ENCODE peak calls at places on chromosomes 3 and 15, in four cellular contexts. L is MM.1S, F is hepatocyte, Y is A549. M is an unnamed sample.

GRCh38 chr3:127750226-127751031 is 71.9 kb downstream of the MGLL start:
- DNase-seq in Y (no peak), F (no peak), L (peak), M (peak)

GRCh38 chr15:98433302-98433701 is 215.0 kb upstream of the IGF1R start:
- DNase-seq in Y (no peak), L (no peak), F (no peak), M (no peak)

GRCh38 chr3:126568776-126569342 is 10.1 kb upstream of the C3orf22 start:
- DNase-seq in L (no peak), F (no peak), Y (no peak), M (no peak)

GRCh38 chr15:92809880-92810361 is 90.2 kb upstream of the CHD2 start:
- DNase-seq in L (peak), F (peak), Y (peak), M (peak)

GRCh38 chr3:126391631-126392030 is 3.1 kb upstream of the CFAP100 start:
- DNase-seq in L (no peak), Y (no peak), F (no peak), M (no peak)

GRCh38 chr3:157412323-157412845 is 24.3 kb upstream of the PTX3 start:
- DNase-seq in L (peak), F (no peak), Y (no peak), M (no peak)

GRCh38 chr3:154795582-154795981 is 284.5 kb upstream of the MME start:
- DNase-seq in Y (no peak), F (peak), L (no peak), M (peak)

GRCh38 chr3:120425877-120426276 is 24.9 kb downstream of the FSTL1 start:
- DNase-seq in F (peak), Y (no peak), L (no peak), M (peak)

GRCh38 chr3:59678042-59678707 is 628.4 kb upstream of the CFAP20DC start:
- DNase-seq in L (no peak), Y (no peak), F (no peak), M (no peak)

GRCh38 chr3:129942296-129942695 is 32.2 kb upstream of the TRH start:
- DNase-seq in F (peak), Y (peak), L (peak), M (peak)

GRCh38 chr15:50777045-50777444 is 11.5 kb upstream of the SPPL2A start:
- DNase-seq in L (no peak), Y (peak), F (no peak), M (no peak)

GRCh38 chr3:48034000-48034516 is 17.8 kb upstream of the MAP4 start:
- DNase-seq in L (peak), F (peak), Y (no peak), M (peak)

GRCh38 chr3:41290736-41291135 is 91.4 kb downstream of the CTNNB1 start:
- DNase-seq in Y (no peak), L (no peak), F (no peak), M (peak)

GRCh38 chr3:98732239-98733054 is 30.7 kb upstream of the ST3GAL6 start:
- DNase-seq in F (peak), Y (peak), L (peak), M (peak)

GRCh38 chr3:182257361-182257760 is 535.9 kb upstream of the ATP11B start:
- DNase-seq in F (no peak), L (no peak), Y (no peak), M (no peak)

GRCh38 chr3:143843607-143844006 is 4.7 kb downstream of the SLC9A9 start:
- DNase-seq in F (no peak), L (no peak), Y (no peak), M (no peak)

GRCh38 chr3:35829499-35829898 is 190.2 kb downstream of the ARPP21 start:
- DNase-seq in F (peak), L (no peak), Y (peak), M (peak)

GRCh38 chr3:117479095-117479494 is 769.5 kb downstream of the TUSC7 start:
- DNase-seq in L (no peak), Y (no peak), F (no peak), M (no peak)

GRCh38 chr15:91021516-91022074 is 799 bp downstream of the VPS33B start:
- DNase-seq in F (no peak), L (no peak), Y (no peak), M (no peak)

GRCh38 chr3:172161959-172162358 is 122.6 kb downstream of the FNDC3B start:
- DNase-seq in F (no peak), L (no peak), Y (no peak), M (no peak)

GRCh38 chr15:49991587-49991986 is 127.4 kb downstream of the ATP8B4 start:
- DNase-seq in L (no peak), Y (no peak), F (no peak), M (no peak)

GRCh38 chr3:51340311-51340829 is 44.7 kb upstream of the MANF start:
- DNase-seq in Y (peak), L (no peak), F (peak), M (peak)

GRCh38 chr3:22960326-22960984 is 242.7 kb upstream of the UBE2E2 start:
- DNase-seq in L (peak), F (peak), Y (peak), M (peak)

GRCh38 chr3:158539414-158540014 is 31.5 kb upstream of the MLF1 start:
- DNase-seq in F (peak), L (peak), Y (peak), M (peak)

GRCh38 chr3:144754076-144754783 is 782.6 kb downstream of the DIPK2A start:
- DNase-seq in F (no peak), Y (no peak), L (peak), M (no peak)

GRCh38 chr3:99669879-99670555 is 31.6 kb downstream of the COL8A1 start:
- DNase-seq in L (no peak), F (no peak), Y (no peak), M (peak)

GRCh38 chr15:70741677-70742293 is 21.6 kb downstream of the UACA start:
- DNase-seq in Y (peak), L (no peak), F (no peak), M (peak)

GRCh38 chr3:49454457-49454856 is 15.6 kb upstream of the DAG1 start:
- DNase-seq in F (peak), L (no peak), Y (peak), M (no peak)

GRCh38 chr15:88623061-88623460 is 1.9 kb downstream of the AEN start:
- DNase-seq in Y (peak), L (no peak), F (peak), M (peak)
- H3K4me3 ChIP-seq in Y (peak), L (peak), F (no peak), M (peak)

GRCh38 chr15:94041731-94042130 is 189.6 kb upstream of the MCTP2 start:
- DNase-seq in F (no peak), L (no peak), Y (no peak), M (no peak)

GRCh38 chr15:94036156-94036555 is 195.2 kb upstream of the MCTP2 start:
- DNase-seq in L (no peak), F (no peak), Y (no peak), M (no peak)

GRCh38 chr15:94042163-94042954 is 189.0 kb upstream of the MCTP2 start:
- DNase-seq in Y (no peak), L (no peak), F (peak), M (peak)

DNA sequence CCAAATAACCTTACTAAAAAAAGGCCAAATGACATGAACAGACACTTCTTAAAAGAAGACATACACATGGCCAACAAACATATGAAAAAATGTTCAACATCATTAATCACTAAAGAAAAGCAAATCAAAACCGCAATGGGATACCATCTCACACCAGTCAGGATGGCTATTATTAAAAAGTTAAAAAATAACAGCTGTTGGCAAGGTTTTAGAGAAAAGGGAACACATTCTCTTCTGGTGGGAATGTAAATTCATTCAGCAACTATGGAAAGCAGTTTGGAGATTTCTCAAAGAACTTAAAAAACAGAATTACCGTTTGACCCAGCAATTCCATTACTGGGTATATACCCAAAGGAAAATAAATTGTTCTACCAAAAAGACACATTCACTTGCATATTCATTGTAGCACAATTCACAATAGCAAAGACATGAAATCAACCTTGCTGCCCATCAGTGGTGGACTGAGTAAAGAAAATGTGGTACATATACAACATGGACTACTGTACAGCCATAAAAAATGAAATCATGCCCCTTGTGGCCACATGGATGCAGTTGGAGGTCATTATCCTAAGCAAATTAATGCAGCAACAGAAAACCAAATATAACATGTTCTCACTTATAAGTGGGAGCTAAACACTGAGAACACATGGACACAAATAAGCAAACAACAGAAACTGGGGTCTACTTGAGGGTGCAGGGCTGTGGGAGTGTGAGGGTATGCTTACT is 190.7 kb upstream of the MCTP2 start:
- DNase-seq in Y (no peak), F (no peak), L (no peak), M (no peak)
- TF ChIP-seq CTCF in Y (no peak), F (no peak), L (peak), M (no peak)

GRCh38 chr3:184491867-184492615 is 69.5 kb upstream of the EPHB3 start:
- DNase-seq in F (no peak), Y (no peak), L (no peak), M (no peak)
- H3K4me3 ChIP-seq in F (no peak), Y (peak), L (no peak), M (no peak)

DNA sequence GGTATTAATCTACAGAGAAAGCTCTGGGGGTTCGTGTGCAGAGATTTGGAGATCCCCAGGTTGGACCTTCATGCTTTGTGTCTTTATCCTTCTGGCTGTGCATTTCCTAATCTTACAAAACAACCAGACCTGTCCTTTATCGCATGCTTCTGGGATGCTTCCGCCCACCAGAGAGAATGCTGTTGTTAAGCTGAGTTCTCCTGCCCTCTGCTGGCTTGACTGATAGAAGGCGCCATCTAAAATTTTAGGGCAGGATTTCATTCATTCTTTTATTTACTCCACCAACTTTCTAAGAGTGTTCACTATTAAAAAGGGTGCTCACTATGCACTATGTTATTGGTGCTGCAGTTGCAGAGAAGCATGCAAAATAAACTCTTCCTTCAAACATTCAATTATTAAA is 8.7 kb upstream of the SST start:
- DNase-seq in F (peak), L (peak), Y (peak), M (peak)
- TF ChIP-seq CTCF in F (peak), L (peak), Y (peak), M (peak)

GRCh38 chr15:59438891-59439290 is 905 bp downstream of the FAM81A start:
- DNase-seq in L (no peak), Y (peak), F (no peak), M (no peak)
- H3K4me3 ChIP-seq in L (peak), Y (peak), F (no peak), M (no peak)